ENCODE peak calls at places on chromosomes 1 and 21, in five cellular contexts. A is A549, H is choroid plexus epithelial cell, L is transverse colon, Y is prostate gland. I is an unnamed sample.

GRCh38 chr1:89407355-89407754 is 43.5 kb downstream of the GBP6 start:
- DNase-seq in A (no peak), H (peak), L (no peak), Y (no peak), I (peak)

GRCh38 chr1:235079443-235079967 is 49.1 kb downstream of the TOMM20 start:
- DNase-seq in A (peak), H (no peak), L (peak), Y (peak), I (no peak)

GRCh38 chr1:7679873-7680790 is 91.0 kb upstream of the VAMP3 start:
- DNase-seq in A (peak), H (peak), L (peak), Y (peak), I (peak)

GRCh38 chr1:226615876-226616275 is 67.3 kb downstream of the STUM start:
- DNase-seq in A (no peak), H (no peak), L (no peak), Y (no peak), I (no peak)

GRCh38 chr1:22452401-22452963 is 831 bp downstream of the ZBTB40 start:
- DNase-seq in A (no peak), H (peak), L (peak), Y (peak), I (no peak)

GRCh38 chr1:72557446-72558049 is 275.2 kb upstream of the NEGR1 start:
- DNase-seq in A (no peak), H (peak), L (no peak), Y (no peak), I (no peak)

GRCh38 chr1:30889506-30889905 is 19.1 kb downstream of the SDC3 start:
- DNase-seq in A (no peak), H (no peak), L (no peak), Y (no peak), I (no peak)

GRCh38 chr1:40301066-40301465 is 16.0 kb downstream of the COL9A2 start:
- DNase-seq in A (no peak), H (no peak), L (no peak), Y (no peak), I (no peak)

GRCh38 chr1:41357451-41358151 is 3.6 kb upstream of the FOXO6 start:
- DNase-seq in A (no peak), H (peak), L (no peak), Y (no peak), I (no peak)

GRCh38 chr1:218717611-218718010 is 372.5 kb downstream of the TGFB2 start:
- DNase-seq in A (no peak), H (peak), L (no peak), Y (no peak), I (no peak)

GRCh38 chr1:21861602-21862429 is 49.8 kb downstream of the LDLRAD2 start:
- DNase-seq in A (no peak), H (peak), L (peak), Y (no peak), I (peak)

GRCh38 chr1:21254335-21254951 is 35.8 kb downstream of the ECE1 start:
- DNase-seq in A (no peak), H (peak), L (peak), Y (no peak), I (peak)

GRCh38 chr1:29688477-29689365 is 452.4 kb downstream of the PTPRU start:
- DNase-seq in A (no peak), H (peak), L (no peak), Y (no peak), I (peak)

GRCh38 chr1:18784523-18784833 is 75.0 kb downstream of the TAS1R2 start:
- DNase-seq in A (no peak), H (no peak), L (no peak), Y (no peak), I (no peak)

GRCh38 chr1:41611068-41611931 is 126.8 kb upstream of the EDN2 start:
- DNase-seq in A (no peak), H (no peak), L (no peak), Y (no peak), I (peak)

GRCh38 chr1:23558140-23558871 is 995 bp downstream of the ID3 start:
- DNase-seq in A (no peak), H (peak), L (peak), Y (peak), I (peak)

GRCh38 chr1:84853743-84854721 is 39.0 kb downstream of the LPAR3 start:
- DNase-seq in A (peak), H (peak), L (no peak), Y (no peak), I (peak)

GRCh38 chr21:38810034-38810825 is 4.5 kb downstream of the ETS2 start:
- DNase-seq in A (no peak), H (no peak), L (no peak), Y (no peak), I (no peak)

GRCh38 chr1:145962157-145963102 is 1.9 kb downstream of the ANKRD34A start:
- DNase-seq in A (no peak), H (no peak), L (peak), Y (peak), I (no peak)

DNA sequence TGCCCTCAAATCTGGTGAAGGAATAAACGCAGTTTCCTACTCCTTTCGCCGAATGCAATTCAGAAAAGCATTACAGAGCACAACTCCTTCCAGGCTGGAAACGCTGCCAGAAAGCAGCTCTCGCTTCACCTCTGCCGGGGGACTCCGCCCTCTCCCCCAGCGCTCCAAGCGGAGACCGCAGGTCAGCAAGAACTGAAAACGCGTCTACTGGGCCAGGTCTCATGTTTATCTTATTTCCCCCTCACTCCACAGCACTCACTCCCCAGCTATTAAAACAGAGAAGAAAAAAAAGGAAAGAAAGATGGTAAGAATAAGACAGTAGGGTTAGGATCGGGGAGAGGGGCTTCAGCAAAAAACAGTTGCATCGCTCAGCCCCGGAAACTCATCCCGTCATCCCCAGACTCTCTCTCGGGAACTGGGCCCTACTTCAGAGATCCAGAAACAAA is 833 bp upstream of the RCOR3 start:
- DNase-seq in A (peak), H (peak), L (peak), Y (peak), I (peak)
- TF ChIP-seq CTCF in A (no peak), H (peak), L (no peak), Y (no peak), I (peak)

GRCh38 chr1:203343956-203344355 is 7.0 kb downstream of the FMOD start:
- DNase-seq in A (no peak), H (no peak), L (no peak), Y (no peak), I (no peak)
- H3K4me3 ChIP-seq in A (no peak), H (no peak), L (no peak), Y (no peak), I (no peak)

DNA sequence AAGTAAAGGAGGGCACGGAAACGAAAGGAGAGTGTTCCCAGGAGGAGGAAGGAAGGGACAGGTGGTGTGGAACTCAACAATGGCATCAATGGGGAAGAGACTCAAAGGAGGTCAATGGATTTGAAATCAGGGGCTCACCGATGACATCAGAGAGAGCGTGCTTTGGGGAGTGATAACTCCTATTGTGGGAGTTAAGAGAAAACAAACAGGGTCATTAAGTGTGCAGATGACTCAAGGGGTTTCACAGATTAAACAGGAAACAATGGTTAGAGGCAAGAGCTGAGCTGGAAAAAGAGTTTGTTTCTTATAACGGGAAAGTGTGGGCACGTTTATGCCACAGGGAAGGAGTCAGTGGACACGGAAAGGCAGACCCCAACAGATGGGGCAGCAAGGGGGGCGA is 629.1 kb downstream of the SMYD3 start:
- DNase-seq in A (no peak), H (no peak), L (no peak), Y (no peak), I (no peak)
- TF ChIP-seq CTCF in A (no peak), H (no peak), L (no peak), Y (no peak), I (no peak)

GRCh38 chr1:207820568-207821463 is 69.0 kb downstream of the CD46 start:
- DNase-seq in A (no peak), H (no peak), L (no peak), Y (no peak), I (no peak)
- H3K4me3 ChIP-seq in A (no peak), H (no peak), L (peak), Y (peak), I (peak)